ENCODE peak calls at places on chromosomes 11 and 22, in nine cellular contexts. One of them, this sample, is unnamed.
A peak's percentile ranks its signal among the peaks of the same experiment; 100 is the strongest.

GRCh38 chr11:73323464-73323863 is 15.4 kb downstream of the ARHGEF17 start:
- DNase-seq in fibroblast of mammary gland: peak; percentile 61
- DNase-seq in GM12865: no peak
- DNase-seq in endothelial cell: peak; percentile 65
- DNase-seq in left lung: peak; percentile 78
- DNase-seq in fibroblast of lung: peak; percentile 67
- DNase-seq in cardiac muscle cell: peak; percentile 88
- DNase-seq in uterus: peak; percentile 96
- DNase-seq in neural crest cell: peak; percentile 48
- DNase-seq in this sample: no peak

GRCh38 chr11:3380706-3381570 is 2.0 kb upstream of the ZNF195 start:
- DNase-seq in left lung: no peak
- DNase-seq in fibroblast of mammary gland: peak; percentile 55
- DNase-seq in fibroblast of lung: peak; percentile 43
- DNase-seq in neural crest cell: no peak
- DNase-seq in uterus: no peak
- DNase-seq in endothelial cell: no peak
- DNase-seq in cardiac muscle cell: peak; percentile 12
- DNase-seq in GM12865: no peak
- DNase-seq in this sample: no peak

GRCh38 chr22:47837703-47838102 is 1075.3 kb downstream of the TBC1D22A start:
- DNase-seq in GM12865: peak; percentile 38
- DNase-seq in fibroblast of lung: peak; percentile 28
- DNase-seq in fibroblast of mammary gland: peak; percentile 11
- DNase-seq in neural crest cell: no peak
- DNase-seq in uterus: no peak
- DNase-seq in left lung: no peak
- DNase-seq in endothelial cell: peak; percentile 26
- DNase-seq in cardiac muscle cell: peak; percentile 12
- DNase-seq in this sample: no peak

GRCh38 chr11:28529540-28530410 is 421.6 kb downstream of the METTL15 start:
- DNase-seq in fibroblast of mammary gland: peak; percentile 77
- DNase-seq in neural crest cell: no peak
- DNase-seq in cardiac muscle cell: peak; percentile 81
- DNase-seq in endothelial cell: peak; percentile 15
- DNase-seq in left lung: no peak
- DNase-seq in GM12865: peak; percentile 52
- DNase-seq in uterus: no peak
- DNase-seq in fibroblast of lung: peak; percentile 82
- DNase-seq in this sample: peak; percentile 68

GRCh38 chr22:50530857-50531545 is 1.2 kb upstream of the TYMP start:
- DNase-seq in GM12865: peak; percentile 96
- DNase-seq in fibroblast of lung: peak; percentile 86
- DNase-seq in endothelial cell: peak; percentile 67
- DNase-seq in fibroblast of mammary gland: peak; percentile 86
- DNase-seq in neural crest cell: peak; percentile 43
- DNase-seq in uterus: peak; percentile 70
- DNase-seq in left lung: peak; percentile 95
- DNase-seq in cardiac muscle cell: peak; percentile 95
- DNase-seq in this sample: no peak

GRCh38 chr11:110818032-110818687 is 105.9 kb upstream of the ARHGAP20 start:
- DNase-seq in fibroblast of mammary gland: peak; percentile 67
- DNase-seq in left lung: no peak
- DNase-seq in neural crest cell: no peak
- DNase-seq in uterus: no peak
- DNase-seq in endothelial cell: no peak
- DNase-seq in GM12865: no peak
- DNase-seq in fibroblast of lung: peak; percentile 76
- DNase-seq in cardiac muscle cell: peak; percentile 31
- DNase-seq in this sample: no peak

GRCh38 chr11:70176940-70177689 is 26.0 kb upstream of the FADD start:
- DNase-seq in neural crest cell: peak; percentile 51
- DNase-seq in fibroblast of mammary gland: peak; percentile 14
- DNase-seq in left lung: no peak
- DNase-seq in cardiac muscle cell: no peak
- DNase-seq in uterus: no peak
- DNase-seq in endothelial cell: peak; percentile 81
- DNase-seq in fibroblast of lung: no peak
- DNase-seq in GM12865: peak; percentile 38
- DNase-seq in this sample: no peak

GRCh38 chr11:102177974-102178631 is 67.9 kb downstream of the YAP1 start:
- DNase-seq in uterus: no peak
- DNase-seq in neural crest cell: no peak
- DNase-seq in fibroblast of mammary gland: peak; percentile 94
- DNase-seq in fibroblast of lung: peak; percentile 95
- DNase-seq in left lung: no peak
- DNase-seq in cardiac muscle cell: peak; percentile 90
- DNase-seq in endothelial cell: no peak
- DNase-seq in GM12865: no peak
- DNase-seq in this sample: peak; percentile 51

GRCh38 chr11:8092587-8093424 is 11.8 kb downstream of the TUB start:
- DNase-seq in cardiac muscle cell: peak; percentile 80
- DNase-seq in neural crest cell: peak; percentile 50
- DNase-seq in uterus: peak; percentile 61
- DNase-seq in left lung: peak; percentile 36
- DNase-seq in endothelial cell: peak; percentile 71
- DNase-seq in fibroblast of mammary gland: peak; percentile 78
- DNase-seq in fibroblast of lung: peak; percentile 70
- DNase-seq in GM12865: peak; percentile 69
- DNase-seq in this sample: peak; percentile 31

GRCh38 chr22:38503021-38503420 is 3.1 kb downstream of the DDX17 start:
- DNase-seq in neural crest cell: no peak
- DNase-seq in cardiac muscle cell: no peak
- DNase-seq in fibroblast of mammary gland: no peak
- DNase-seq in left lung: no peak
- DNase-seq in endothelial cell: no peak
- DNase-seq in GM12865: no peak
- DNase-seq in fibroblast of lung: no peak
- DNase-seq in uterus: no peak
- DNase-seq in this sample: no peak

GRCh38 chr22:38505595-38506117 is 455 bp downstream of the DDX17 start:
- DNase-seq in neural crest cell: peak; percentile 18
- DNase-seq in endothelial cell: peak; percentile 41
- DNase-seq in cardiac muscle cell: peak; percentile 81
- DNase-seq in GM12865: peak; percentile 64
- DNase-seq in left lung: peak; percentile 73
- DNase-seq in uterus: peak; percentile 81
- DNase-seq in fibroblast of lung: peak; percentile 74
- DNase-seq in fibroblast of mammary gland: peak; percentile 49
- DNase-seq in this sample: peak; percentile 29

GRCh38 chr22:38504731-38505594 is 1.1 kb downstream of the DDX17 start:
- DNase-seq in GM12865: peak; percentile 81
- DNase-seq in cardiac muscle cell: peak; percentile 52
- DNase-seq in fibroblast of mammary gland: peak; percentile 55
- DNase-seq in fibroblast of lung: peak; percentile 49
- DNase-seq in endothelial cell: peak; percentile 24
- DNase-seq in left lung: peak; percentile 54
- DNase-seq in neural crest cell: no peak
- DNase-seq in uterus: peak; percentile 41
- DNase-seq in this sample: no peak

GRCh38 chr22:38501797-38502672 is 4.1 kb downstream of the DDX17 start:
- DNase-seq in fibroblast of mammary gland: no peak
- DNase-seq in fibroblast of lung: no peak
- DNase-seq in left lung: no peak
- DNase-seq in neural crest cell: no peak
- DNase-seq in GM12865: no peak
- DNase-seq in cardiac muscle cell: no peak
- DNase-seq in uterus: no peak
- DNase-seq in endothelial cell: no peak
- DNase-seq in this sample: no peak

GRCh38 chr22:38506118-38506962 is at the start of gene DDX17:
- DNase-seq in cardiac muscle cell: peak; percentile 97
- DNase-seq in fibroblast of mammary gland: peak; percentile 96
- DNase-seq in uterus: peak; percentile 94
- DNase-seq in neural crest cell: peak; percentile 98
- DNase-seq in fibroblast of lung: peak; percentile 97
- DNase-seq in left lung: peak; percentile 95
- DNase-seq in GM12865: peak; percentile 95
- DNase-seq in endothelial cell: peak; percentile 89
- DNase-seq in this sample: peak; percentile 94
- TF ChIP-seq CTCF in cardiac muscle cell: no peak
- TF ChIP-seq CTCF in fibroblast of mammary gland: no peak
- TF ChIP-seq CTCF in uterus: no peak
- TF ChIP-seq CTCF in neural crest cell: no peak
- TF ChIP-seq CTCF in fibroblast of lung: no peak
- TF ChIP-seq CTCF in left lung: no peak
- TF ChIP-seq CTCF in GM12865: no peak
- TF ChIP-seq CTCF in endothelial cell: no peak
- TF ChIP-seq CTCF in this sample: no peak

DNA sequence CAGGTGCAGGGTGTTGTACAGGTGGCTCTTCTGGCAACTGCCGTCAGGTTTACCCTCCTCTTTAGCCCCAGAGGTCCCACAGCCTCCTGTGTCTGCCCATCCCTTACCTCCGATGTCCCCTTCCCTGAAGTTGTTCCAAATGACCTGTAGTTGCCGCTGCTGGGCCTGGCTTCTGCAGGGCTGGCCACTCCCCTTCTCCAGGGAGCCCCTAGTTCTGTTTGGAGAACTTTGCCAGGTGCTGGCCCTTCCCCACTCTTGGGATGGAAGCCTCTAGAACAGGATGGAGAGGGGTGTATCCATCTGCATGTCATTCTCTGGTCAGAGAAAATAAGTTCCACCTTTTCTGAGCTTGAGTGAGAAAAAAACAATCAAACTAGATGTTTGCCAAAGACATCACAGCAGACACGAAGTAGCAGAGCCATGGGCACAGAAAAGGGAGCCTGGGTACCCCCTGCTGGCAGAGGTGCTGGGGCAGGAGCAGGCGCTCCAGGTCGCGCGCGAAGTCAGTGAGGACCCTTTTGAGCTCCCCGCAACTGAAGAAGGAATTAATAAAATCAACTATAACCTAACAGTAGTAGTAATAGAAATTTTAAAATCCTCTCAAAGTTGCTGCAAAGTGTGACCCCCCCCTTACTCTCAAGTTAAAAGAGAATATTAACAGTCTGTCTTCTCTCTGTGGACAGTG is 20.2 kb upstream of the PARVB start:
- DNase-seq in fibroblast of lung: no peak
- DNase-seq in endothelial cell: peak; percentile 35
- DNase-seq in neural crest cell: no peak
- DNase-seq in GM12865: no peak
- DNase-seq in fibroblast of mammary gland: no peak
- DNase-seq in left lung: no peak
- DNase-seq in cardiac muscle cell: no peak
- DNase-seq in uterus: no peak
- DNase-seq in this sample: no peak
- TF ChIP-seq CTCF in fibroblast of lung: no peak
- TF ChIP-seq CTCF in endothelial cell: no peak
- TF ChIP-seq CTCF in neural crest cell: peak; percentile 14
- TF ChIP-seq CTCF in GM12865: no peak
- TF ChIP-seq CTCF in fibroblast of mammary gland: no peak
- TF ChIP-seq CTCF in left lung: no peak
- TF ChIP-seq CTCF in cardiac muscle cell: peak; percentile 27
- TF ChIP-seq CTCF in uterus: peak; percentile 8
- TF ChIP-seq CTCF in this sample: peak; percentile 23

DNA sequence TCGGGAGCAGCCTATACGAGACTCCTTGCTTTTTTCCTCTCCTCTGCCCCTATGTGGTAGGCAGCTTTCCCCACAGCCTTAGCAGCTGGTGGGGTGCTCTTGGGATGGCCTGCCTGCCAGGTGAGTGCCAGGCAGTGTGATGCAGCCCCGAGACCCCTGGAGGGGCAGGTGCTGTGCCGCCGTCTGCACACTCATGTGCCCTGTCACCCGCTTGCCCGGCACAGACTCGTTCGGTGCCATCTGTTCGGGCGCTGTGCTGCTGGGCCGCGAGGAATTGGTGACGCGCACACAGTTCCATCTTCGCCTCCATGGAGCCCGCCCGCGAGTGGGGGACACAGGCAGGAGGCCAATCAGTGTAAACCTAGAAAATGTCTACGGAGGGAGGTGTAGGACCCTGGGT is 15.1 kb downstream of the TRMU start:
- DNase-seq in GM12865: no peak
- DNase-seq in fibroblast of lung: no peak
- DNase-seq in endothelial cell: no peak
- DNase-seq in cardiac muscle cell: no peak
- DNase-seq in uterus: no peak
- DNase-seq in left lung: no peak
- DNase-seq in neural crest cell: no peak
- DNase-seq in fibroblast of mammary gland: no peak
- DNase-seq in this sample: no peak
- TF ChIP-seq CTCF in GM12865: no peak
- TF ChIP-seq CTCF in fibroblast of lung: no peak
- TF ChIP-seq CTCF in endothelial cell: no peak
- TF ChIP-seq CTCF in cardiac muscle cell: no peak
- TF ChIP-seq CTCF in uterus: no peak
- TF ChIP-seq CTCF in left lung: no peak
- TF ChIP-seq CTCF in neural crest cell: no peak
- TF ChIP-seq CTCF in fibroblast of mammary gland: no peak
- TF ChIP-seq CTCF in this sample: no peak

DNA sequence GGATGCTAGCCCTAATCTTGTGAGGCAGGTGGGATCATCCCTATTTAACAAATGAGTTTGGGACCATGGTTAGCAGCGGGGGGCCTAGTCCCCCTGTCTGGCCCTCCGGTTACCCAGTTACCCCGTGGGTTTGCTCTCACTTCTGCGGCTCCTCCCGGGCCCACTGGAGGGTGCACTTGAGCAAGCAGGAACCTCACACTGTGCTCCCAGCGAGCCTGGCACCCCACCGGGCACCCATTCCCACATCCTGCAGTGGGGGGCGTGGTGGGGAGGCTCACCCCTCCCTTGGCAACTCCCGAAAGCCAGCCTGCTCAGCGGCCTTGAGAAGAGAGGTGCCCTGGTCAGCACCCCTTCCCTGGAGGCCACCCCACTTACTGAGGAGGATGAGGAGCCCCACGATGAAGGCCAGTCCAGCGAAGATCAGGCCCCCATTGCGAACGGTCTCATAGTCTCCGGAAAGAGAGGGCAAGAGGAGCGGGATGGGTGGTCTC is 2.5 kb downstream of the FXYD2 start:
- DNase-seq in fibroblast of mammary gland: no peak
- DNase-seq in cardiac muscle cell: no peak
- DNase-seq in fibroblast of lung: no peak
- DNase-seq in endothelial cell: peak; percentile 56
- DNase-seq in neural crest cell: peak; percentile 43
- DNase-seq in uterus: no peak
- DNase-seq in GM12865: peak; percentile 31
- DNase-seq in left lung: no peak
- DNase-seq in this sample: no peak
- TF ChIP-seq CTCF in fibroblast of mammary gland: peak; percentile 44
- TF ChIP-seq CTCF in cardiac muscle cell: peak; percentile 74
- TF ChIP-seq CTCF in fibroblast of lung: peak; percentile 29
- TF ChIP-seq CTCF in endothelial cell: no peak
- TF ChIP-seq CTCF in neural crest cell: peak; percentile 62
- TF ChIP-seq CTCF in uterus: no peak
- TF ChIP-seq CTCF in GM12865: peak; percentile 73
- TF ChIP-seq CTCF in left lung: peak; percentile 57
- TF ChIP-seq CTCF in this sample: peak; percentile 66